ENCODE peak calls at places on chromosomes 11 and 22, in five cellular contexts. P, K, H, V and C are unnamed samples.

GRCh38 chr22:39785232-39785631 is 108.3 kb downstream of the ENTHD1 start:
- DNase-seq in K (no peak), P (no peak), V (no peak), H (no peak), C (no peak)

GRCh38 chr11:10606536-10607208 is 38.2 kb upstream of the LYVE1 start:
- DNase-seq in V (no peak), P (no peak), K (peak; percentile 57), H (peak; percentile 68), C (no peak)

GRCh38 chr11:57903441-57904123 is 120.1 kb upstream of the OR9Q1 start:
- DNase-seq in K (peak; percentile 88), V (no peak), P (peak; percentile 34), H (peak; percentile 10), C (no peak)

GRCh38 chr11:18277560-18278271 is 11.7 kb downstream of the SAA1 start:
- DNase-seq in H (no peak), P (no peak), V (no peak), K (no peak), C (no peak)

GRCh38 chr11:8243458-8243857 is 20.2 kb downstream of the LMO1 start:
- DNase-seq in K (no peak), V (no peak), H (no peak), P (no peak), C (no peak)

GRCh38 chr11:74097838-74098237 is 73.0 kb downstream of the C2CD3 start:
- DNase-seq in V (no peak), H (no peak), K (no peak), P (no peak), C (no peak)

GRCh38 chr22:32444068-32444467 is 20.2 kb downstream of the BPIFC start:
- DNase-seq in P (no peak), K (peak; percentile 25), V (no peak), H (no peak), C (no peak)

GRCh38 chr11:105915036-105915435 is 107.0 kb downstream of the MSANTD4 start:
- DNase-seq in K (no peak), H (no peak), P (no peak), V (no peak), C (no peak)

GRCh38 chr11:115439385-115439784 is 64.8 kb downstream of the CADM1 start:
- DNase-seq in K (peak; percentile 2), H (peak; percentile 89), V (no peak), P (no peak), C (no peak)

GRCh38 chr11:28619870-28620540 is 511.8 kb downstream of the METTL15 start:
- DNase-seq in P (no peak), K (peak; percentile 62), H (peak; percentile 81), V (no peak), C (no peak)

GRCh38 chr11:77121096-77121640 is 6.9 kb upstream of the MYO7A start:
- DNase-seq in P (no peak), K (no peak), V (no peak), H (no peak), C (no peak)

GRCh38 chr11:114307524-114308203 is 11.5 kb downstream of the NNMT start:
- DNase-seq in V (peak; percentile 21), H (peak; percentile 93), P (no peak), K (peak; percentile 75), C (peak; percentile 76)

GRCh38 chr11:43573233-43573632 is 107.3 kb upstream of the HSD17B12 start:
- DNase-seq in H (no peak), K (no peak), V (no peak), P (no peak), C (no peak)

GRCh38 chr22:50720301-50720845 is 17.6 kb upstream of the ACR start:
- DNase-seq in P (no peak), K (no peak), V (no peak), H (no peak), C (no peak)

GRCh38 chr22:23772315-23773246 is at the start of gene MMP11:
- DNase-seq in V (peak; percentile 67), P (peak; percentile 56), K (no peak), H (peak; percentile 37), C (peak; percentile 64)

GRCh38 chr11:83054904-83055380 is 16.8 kb downstream of the RAB30 start:
- DNase-seq in H (no peak), V (no peak), K (peak; percentile 60), P (no peak), C (no peak)

GRCh38 chr22:27381960-27382742 is 419.4 kb downstream of the MN1 start:
- DNase-seq in V (no peak), P (no peak), K (no peak), H (no peak), C (no peak)

GRCh38 chr11:121366038-121366437 is 73.5 kb downstream of the SC5D start:
- DNase-seq in K (no peak), P (no peak), V (no peak), H (no peak), C (no peak)
- H3K4me1 ChIP-seq in K (no peaks in the 10 kb centered on the region), P (peaks cover 18% of the 10 kb centered on the region), V (peaks cover 7% of the 10 kb centered on the region), H (no peaks in the 10 kb centered on the region), C (peaks cover 10% of the 10 kb centered on the region)

DNA sequence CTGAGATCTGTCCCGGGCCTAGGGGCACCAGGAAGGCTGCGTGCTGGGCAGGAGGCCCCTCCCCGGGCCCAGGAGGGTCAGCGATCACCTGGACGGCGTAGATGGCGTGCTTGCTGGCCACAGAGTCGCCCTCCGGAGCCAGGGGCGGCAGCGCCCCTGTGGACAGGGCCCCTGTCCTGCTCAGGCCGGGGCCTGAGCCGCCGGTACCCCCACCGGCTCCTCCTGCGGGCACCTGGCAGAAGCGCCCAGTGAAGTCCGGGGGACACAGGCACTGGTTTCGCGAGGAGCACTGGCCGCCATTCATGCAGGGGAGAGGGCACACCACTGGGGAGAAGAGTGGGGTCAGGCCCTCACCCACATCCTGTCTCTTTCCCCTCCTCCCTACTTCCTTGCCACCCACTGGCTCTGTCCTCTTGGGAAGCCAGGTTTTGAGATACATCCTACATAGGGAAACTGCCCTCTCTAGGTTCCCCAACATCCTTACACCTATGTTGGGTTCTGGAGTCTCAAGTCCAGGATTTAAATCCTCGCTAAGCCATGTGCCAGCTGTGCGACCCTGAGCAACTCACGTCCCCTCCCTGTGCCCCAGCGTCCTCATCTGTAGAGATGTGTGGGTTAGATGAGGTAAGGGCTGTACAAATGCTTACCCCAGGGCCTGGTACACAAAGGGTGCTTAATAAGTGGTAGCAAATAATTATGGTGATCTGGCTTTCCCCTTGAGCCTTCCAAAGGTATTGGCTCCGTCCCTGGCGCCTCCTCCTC is 3.9 kb downstream of the LTBP3 start:
- DNase-seq in P (peak; percentile 24), K (no peak), V (no peak), H (no peak), C (no peak)
- H3K4me1 ChIP-seq in P (peaks cover 68% of the 10 kb centered on the region), K (peaks cover 40% of the 10 kb centered on the region), V (peaks cover 16% of the 10 kb centered on the region), H (peaks cover 28% of the 10 kb centered on the region), C (peaks cover 58% of the 10 kb centered on the region)

GRCh38 chr11:129264114-129264513 is 72.0 kb upstream of the ARHGAP32 start:
- DNase-seq in V (no peak), K (no peak), H (no peak), P (no peak), C (no peak)
- H3K4me1 ChIP-seq in V (no peaks in the 10 kb centered on the region), K (no peaks in the 10 kb centered on the region), H (no peaks in the 10 kb centered on the region), P (no peaks in the 10 kb centered on the region), C (peaks cover 21% of the 10 kb centered on the region)

DNA sequence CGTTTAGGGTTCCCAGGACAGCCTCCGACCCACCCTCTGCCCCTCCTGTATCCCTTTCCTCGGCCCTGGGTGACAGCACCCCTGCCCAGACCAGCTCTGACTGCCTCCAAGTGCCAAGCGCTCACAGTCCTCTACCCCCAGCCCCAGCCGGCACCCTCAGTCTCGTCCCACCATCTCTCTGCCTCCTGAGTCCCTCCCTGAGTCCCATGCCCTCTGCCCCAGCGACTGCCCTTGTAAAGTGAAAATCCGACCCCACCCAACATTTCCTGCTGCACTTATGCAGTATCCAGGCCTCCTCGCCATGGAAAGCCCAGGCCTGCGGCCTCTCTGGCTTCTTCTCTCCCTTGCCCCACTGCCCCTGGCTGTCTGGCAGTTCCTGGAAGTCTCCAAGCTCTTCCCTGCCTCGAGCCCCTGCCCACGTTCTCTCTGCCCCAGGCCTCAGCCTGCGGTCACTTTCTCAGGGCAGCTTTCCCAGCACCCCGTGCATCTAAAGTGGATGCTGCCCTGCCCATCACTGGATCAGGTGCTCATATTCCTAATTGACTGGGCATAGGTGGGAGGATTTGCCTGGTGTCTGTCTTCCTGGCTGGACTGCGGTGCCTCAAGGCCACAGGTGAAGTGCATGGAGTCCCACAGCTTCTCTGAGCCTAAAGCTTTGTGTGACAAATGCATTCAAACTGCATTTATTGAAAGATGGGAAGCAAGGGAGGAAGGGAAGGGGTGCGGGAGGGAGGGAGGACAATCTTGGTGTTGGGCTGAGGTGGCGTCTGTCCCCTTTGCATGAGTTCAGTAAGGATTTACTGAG is 17.7 kb upstream of the IL2RB start:
- DNase-seq in V (peak; percentile 4), P (no peak), K (no peak), H (no peak), C (peak; percentile 30)
- H3K4me1 ChIP-seq in V (no peaks in the 10 kb centered on the region), P (peaks cover 81% of the 10 kb centered on the region), K (peaks cover 2% of the 10 kb centered on the region), H (no peaks in the 10 kb centered on the region), C (peaks cover 10% of the 10 kb centered on the region)

DNA sequence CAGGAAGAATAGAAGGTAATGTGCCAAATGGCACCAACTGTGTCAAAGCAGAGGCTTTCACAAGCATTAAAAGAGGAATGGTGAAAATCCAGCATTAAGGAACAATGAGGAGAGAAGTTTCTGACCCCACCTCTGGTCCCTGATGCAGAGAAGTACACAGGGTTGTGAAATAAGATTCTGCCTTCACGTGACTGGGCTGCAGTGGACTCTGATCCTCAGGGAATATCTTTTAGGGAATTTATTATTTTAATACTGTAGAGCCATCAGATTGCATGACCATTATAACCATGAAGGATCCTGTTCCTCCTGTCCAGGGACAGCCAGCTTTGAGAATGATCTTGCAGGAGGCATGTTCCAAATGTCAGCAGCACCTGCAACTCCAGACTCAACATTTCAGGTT is 74.4 kb upstream of the FAR1 start:
- DNase-seq in K (no peak), H (no peak), P (no peak), V (no peak), C (no peak)
- H3K4me1 ChIP-seq in K (no peaks in the 10 kb centered on the region), H (no peaks in the 10 kb centered on the region), P (no peaks in the 10 kb centered on the region), V (no peaks in the 10 kb centered on the region), C (no peaks in the 10 kb centered on the region)

GRCh38 chr11:116445108-116446047 is 327.4 kb downstream of the BUD13 start:
- DNase-seq in H (no peak), K (no peak), V (no peak), P (no peak), C (no peak)
- H3K4me1 ChIP-seq in H (no peaks in the 10 kb centered on the region), K (no peaks in the 10 kb centered on the region), V (no peaks in the 10 kb centered on the region), P (no peaks in the 10 kb centered on the region), C (no peaks in the 10 kb centered on the region)

DNA sequence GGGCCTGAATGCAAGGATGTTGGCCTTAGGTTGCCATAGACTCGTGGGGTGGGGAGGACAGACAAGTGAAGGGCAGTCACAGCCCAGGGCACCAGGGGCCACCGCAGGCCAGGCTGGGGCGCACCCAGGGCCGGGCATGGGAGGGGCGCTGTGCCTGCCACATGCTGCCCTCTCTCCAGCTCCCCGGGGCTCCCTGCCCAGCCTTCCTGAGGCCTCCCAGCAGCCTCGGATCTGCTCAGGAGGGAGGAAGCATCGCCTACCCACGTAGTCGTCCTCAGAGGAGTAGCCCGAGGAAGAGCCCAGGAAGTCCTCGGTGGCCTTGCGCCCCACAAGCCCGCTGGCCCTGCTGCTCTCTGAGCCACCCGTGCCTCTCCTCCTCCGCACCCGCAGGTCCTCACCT is 5.2 kb downstream of the SUN2 start:
- DNase-seq in K (no peak), V (no peak), P (no peak), H (no peak), C (no peak)
- H3K4me1 ChIP-seq in K (peaks cover 48% of the 10 kb centered on the region), V (no peaks in the 10 kb centered on the region), P (peaks cover 68% of the 10 kb centered on the region), H (peaks cover 4% of the 10 kb centered on the region), C (peaks cover 46% of the 10 kb centered on the region)

DNA sequence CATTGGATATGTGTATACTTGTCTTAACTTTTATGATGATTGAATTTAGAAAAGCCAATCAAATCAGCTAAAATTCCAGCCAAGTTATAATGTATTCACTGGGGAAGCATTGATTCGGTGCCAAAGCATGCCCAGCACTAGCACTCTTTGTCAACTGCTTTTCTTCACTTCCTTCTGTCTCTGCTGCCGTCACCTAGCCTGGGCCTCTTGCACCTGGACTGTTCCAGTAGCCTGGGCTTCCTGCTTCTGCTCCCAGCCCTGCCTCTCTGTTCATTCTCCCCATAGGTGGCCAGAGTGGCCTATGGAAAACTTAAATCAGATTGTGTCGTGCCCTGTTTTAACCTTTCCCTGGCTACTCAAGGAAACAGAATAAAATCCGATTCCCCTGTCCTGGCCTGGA is 80.7 kb downstream of the NAV2 start:
- DNase-seq in P (no peak), H (no peak), V (no peak), K (no peak), C (no peak)
- H3K4me1 ChIP-seq in P (no peaks in the 10 kb centered on the region), H (no peaks in the 10 kb centered on the region), V (peaks cover 2% of the 10 kb centered on the region), K (no peaks in the 10 kb centered on the region), C (peaks cover 30% of the 10 kb centered on the region)